ENCODE peak calls at places on chromosomes 3 and 15, in eight cellular contexts. W, I, P, U, A, L, V and Y are unnamed samples.

GRCh38 chr3:12461097-12461649 is 23.1 kb upstream of the TSEN2 start:
- DNase-seq in W (peak), I (no peak), P (no peak), U (no peak), A (no peak), L (no peak), V (no peak), Y (no peak)

GRCh38 chr3:8581806-8582436 is 62.7 kb downstream of the SSUH2 start:
- DNase-seq in W (no peak), I (no peak), P (no peak), U (peak), A (no peak), L (no peak), V (no peak), Y (no peak)

GRCh38 chr3:177679568-177680441 is 482.5 kb upstream of the TBL1XR1 start:
- DNase-seq in W (peak), I (no peak), P (peak), U (peak), A (no peak), L (peak), V (no peak), Y (peak)

GRCh38 chr3:69893274-69893673 is 106.3 kb upstream of the SAMMSON start:
- DNase-seq in W (no peak), I (no peak), P (no peak), U (no peak), A (no peak), L (no peak), V (no peak), Y (no peak)

GRCh38 chr15:33083232-33084006 is 111.1 kb downstream of the FMN1 start:
- DNase-seq in W (no peak), I (no peak), P (no peak), U (no peak), A (no peak), L (no peak), V (no peak), Y (peak)

GRCh38 chr3:152269423-152270144 is 855 bp downstream of the MBNL1 start:
- DNase-seq in W (peak), I (no peak), P (peak), U (peak), A (peak), L (peak), V (peak), Y (peak)

GRCh38 chr3:57110797-57111196 is 50.3 kb downstream of the SPATA12 start:
- DNase-seq in W (no peak), I (no peak), P (no peak), U (no peak), A (no peak), L (no peak), V (no peak), Y (no peak)

GRCh38 chr3:152458725-152459515 is 190.2 kb downstream of the MBNL1 start:
- DNase-seq in W (peak), I (no peak), P (no peak), U (no peak), A (no peak), L (no peak), V (no peak), Y (no peak)

GRCh38 chr3:157427906-157428305 is 8.7 kb upstream of the PTX3 start:
- DNase-seq in W (no peak), I (no peak), P (no peak), U (peak), A (no peak), L (no peak), V (no peak), Y (no peak)

GRCh38 chr3:134965849-134966248 is 170.8 kb downstream of the EPHB1 start:
- DNase-seq in W (no peak), I (no peak), P (no peak), U (no peak), A (no peak), L (no peak), V (no peak), Y (no peak)

GRCh38 chr3:125043599-125044151 is 12.1 kb downstream of the HEG1 start:
- DNase-seq in W (peak), I (no peak), P (no peak), U (no peak), A (no peak), L (no peak), V (no peak), Y (no peak)

GRCh38 chr15:49876401-49877038 is 242.5 kb downstream of the ATP8B4 start:
- DNase-seq in W (peak), I (no peak), P (no peak), U (no peak), A (no peak), L (no peak), V (no peak), Y (peak)

GRCh38 chr3:47890037-47890831 is 87.3 kb downstream of the DHX30 start:
- DNase-seq in W (no peak), I (no peak), P (no peak), U (no peak), A (no peak), L (no peak), V (no peak), Y (no peak)

GRCh38 chr3:21738935-21739334 is 12.1 kb downstream of the ZNF385D start:
- DNase-seq in W (no peak), I (no peak), P (no peak), U (no peak), A (no peak), L (no peak), V (no peak), Y (no peak)

GRCh38 chr3:163159306-163159705 is 1662.7 kb downstream of the OTOL1 start:
- DNase-seq in W (no peak), I (no peak), P (no peak), U (no peak), A (no peak), L (no peak), V (no peak), Y (no peak)

GRCh38 chr15:58487724-58488120 is 55.9 kb downstream of the LIPC start:
- DNase-seq in W (no peak), I (no peak), P (no peak), U (no peak), A (no peak), L (no peak), V (no peak), Y (no peak)

GRCh38 chr3:138445654-138446053 is 11.2 kb downstream of the ESYT3 start:
- DNase-seq in W (no peak), I (no peak), P (no peak), U (no peak), A (no peak), L (no peak), V (no peak), Y (no peak)

GRCh38 chr3:105521803-105522202 is 155.1 kb downstream of the ALCAM start:
- DNase-seq in W (no peak), I (no peak), P (no peak), U (no peak), A (no peak), L (no peak), V (no peak), Y (no peak)

GRCh38 chr15:83166830-83167229 is 40.8 kb downstream of the HDGFL3 start:
- DNase-seq in W (no peak), I (no peak), P (no peak), U (no peak), A (no peak), L (no peak), V (no peak), Y (no peak)

GRCh38 chr15:56076651-56077050 is 83.2 kb upstream of the NEDD4 start:
- DNase-seq in W (no peak), I (no peak), P (no peak), U (no peak), A (no peak), L (no peak), V (no peak), Y (no peak)

GRCh38 chr3:139758654-139759291 is 81.0 kb upstream of the NMNAT3 start:
- DNase-seq in W (no peak), I (no peak), P (no peak), U (peak), A (no peak), L (no peak), V (no peak), Y (no peak)

GRCh38 chr3:190094201-190094718 is 26.4 kb downstream of the P3H2 start:
- DNase-seq in W (peak), I (no peak), P (no peak), U (peak), A (no peak), L (no peak), V (no peak), Y (no peak)

GRCh38 chr3:53754325-53754724 is 91.9 kb downstream of the CHDH start:
- DNase-seq in W (no peak), I (no peak), P (no peak), U (no peak), A (no peak), L (no peak), V (no peak), Y (no peak)

GRCh38 chr3:112136959-112137693 is 4.1 kb upstream of the GCSAM start:
- DNase-seq in W (peak), I (no peak), P (no peak), U (peak), A (no peak), L (no peak), V (peak), Y (peak)

GRCh38 chr3:183473969-183474368 is 45.5 kb upstream of the MCF2L2 start:
- DNase-seq in W (no peak), I (no peak), P (no peak), U (no peak), A (no peak), L (no peak), V (no peak), Y (no peak)

GRCh38 chr3:57596495-57597239 is 477 bp downstream of the ARF4 start:
- DNase-seq in W (peak), I (peak), P (peak), U (peak), A (peak), L (peak), V (no peak), Y (peak)

GRCh38 chr15:62242999-62243398 is 77.9 kb upstream of the C2CD4B start:
- DNase-seq in W (no peak), I (no peak), P (no peak), U (no peak), A (no peak), L (no peak), V (no peak), Y (no peak)

GRCh38 chr3:156630081-156630772 is 44.2 kb upstream of the TIPARP start:
- DNase-seq in W (peak), I (no peak), P (no peak), U (peak), A (no peak), L (no peak), V (peak), Y (peak)

GRCh38 chr3:177823701-177824189 is 626.5 kb upstream of the TBL1XR1 start:
- DNase-seq in W (no peak), I (no peak), P (no peak), U (no peak), A (no peak), L (no peak), V (no peak), Y (no peak)

GRCh38 chr15:89794627-89795241 is 18.6 kb downstream of the MESP2 start:
- DNase-seq in W (peak), I (no peak), P (no peak), U (peak), A (no peak), L (no peak), V (no peak), Y (peak)

GRCh38 chr3:189680723-189681122 is 49.5 kb downstream of the TP63 start:
- DNase-seq in W (no peak), I (no peak), P (no peak), U (no peak), A (no peak), L (no peak), V (no peak), Y (no peak)

GRCh38 chr3:179954226-179954870 is 82.4 kb downstream of the PEX5L start:
- DNase-seq in W (no peak), I (no peak), P (no peak), U (no peak), A (no peak), L (no peak), V (no peak), Y (no peak)

GRCh38 chr3:117885046-117885445 is 1149.6 kb downstream of the IGSF11 start:
- DNase-seq in W (no peak), I (no peak), P (no peak), U (no peak), A (no peak), L (no peak), V (no peak), Y (no peak)

GRCh38 chr3:112128843-112129727 is 4.0 kb downstream of the GCSAM start:
- DNase-seq in W (peak), I (no peak), P (no peak), U (peak), A (peak), L (peak), V (no peak), Y (peak)

GRCh38 chr3:53888229-53888628 is 3.4 kb downstream of the SELENOK start:
- DNase-seq in W (no peak), I (no peak), P (no peak), U (no peak), A (no peak), L (no peak), V (no peak), Y (no peak)

GRCh38 chr15:29538110-29538509 is 268.5 kb upstream of the NSMCE3 start:
- DNase-seq in W (no peak), I (no peak), P (no peak), U (no peak), A (no peak), L (no peak), V (no peak), Y (no peak)

GRCh38 chr3:88141458-88142083 is 8.2 kb upstream of the C3orf38 start:
- DNase-seq in W (peak), I (no peak), P (no peak), U (peak), A (no peak), L (no peak), V (no peak), Y (peak)

GRCh38 chr15:51982013-51982769 is 10.6 kb upstream of the LEO1 start:
- DNase-seq in W (peak), I (no peak), P (peak), U (peak), A (no peak), L (no peak), V (peak), Y (peak)